ENCODE peak calls at places on chromosomes 12 and 14, in four cellular contexts. W, U, L and G are unnamed samples.

GRCh38 chr14:58752782-58753181 is 115.0 kb downstream of the DACT1 start:
- DNase-seq in W (peak), U (peak), L (no peak), G (no peak)

GRCh38 chr12:105321125-105321524 is 9.4 kb upstream of the C12orf75 start:
- DNase-seq in W (no peak), U (no peak), L (no peak), G (no peak)

GRCh38 chr12:67386869-67387570 is 117.9 kb downstream of the CAND1 start:
- DNase-seq in W (no peak), U (no peak), L (no peak), G (no peak)

GRCh38 chr14:62081012-62081612 is 318.9 kb downstream of the SNAPC1 start:
- DNase-seq in W (no peak), U (no peak), L (peak), G (no peak)

GRCh38 chr14:32047791-32048190 is 29.3 kb upstream of the ARHGAP5 start:
- DNase-seq in W (no peak), U (no peak), L (no peak), G (peak)

GRCh38 chr14:44606576-44606975 is 99.5 kb upstream of the FSCB start:
- DNase-seq in W (no peak), U (no peak), L (no peak), G (no peak)

GRCh38 chr14:96407980-96408570 is 16.1 kb downstream of the AK7 start:
- DNase-seq in W (no peak), U (no peak), L (no peak), G (no peak)

GRCh38 chr14:68789798-68790655 is 2.8 kb downstream of the ZFP36L1 start:
- DNase-seq in W (peak), U (peak), L (no peak), G (no peak)

GRCh38 chr12:51392556-51393237 is 1.5 kb upstream of the GALNT6 start:
- DNase-seq in W (no peak), U (no peak), L (peak), G (no peak)

GRCh38 chr12:56206373-56207166 is 15.2 kb downstream of the RNF41 start:
- DNase-seq in W (no peak), U (peak), L (peak), G (peak)

GRCh38 chr12:50052544-50052943 is 4.9 kb upstream of the ASIC1 start:
- DNase-seq in W (no peak), U (no peak), L (no peak), G (no peak)

GRCh38 chr14:86296173-86296572 is 766.2 kb downstream of the FLRT2 start:
- DNase-seq in W (no peak), U (no peak), L (no peak), G (peak)

GRCh38 chr14:69044965-69045555 is 66.0 kb upstream of the ACTN1 start:
- DNase-seq in W (no peak), U (no peak), L (no peak), G (peak)

GRCh38 chr14:98182385-98183055 is 1089.5 kb downstream of the BCL11B start:
- DNase-seq in W (no peak), U (no peak), L (no peak), G (peak)

GRCh38 chr14:85531594-85532391 is 1.8 kb downstream of the FLRT2 start:
- DNase-seq in W (peak), U (peak), L (no peak), G (no peak)

GRCh38 chr14:52111583-52111982 is 42.7 kb upstream of the NID2 start:
- DNase-seq in W (no peak), U (peak), L (no peak), G (no peak)

GRCh38 chr12:46556820-46557524 is 184.4 kb upstream of the SLC38A2 start:
- DNase-seq in W (no peak), U (peak), L (no peak), G (no peak)

GRCh38 chr12:54415223-54415929 is 3.7 kb downstream of the ITGA5 start:
- DNase-seq in W (no peak), U (no peak), L (no peak), G (no peak)

GRCh38 chr14:54395716-54396115 is 1.1 kb upstream of the CDKN3 start:
- DNase-seq in W (no peak), U (no peak), L (no peak), G (no peak)

GRCh38 chr14:51396222-51396815 is 156.3 kb downstream of the TMX1 start:
- DNase-seq in W (no peak), U (peak), L (no peak), G (peak)

GRCh38 chr12:127767631-127768030 is 499.3 kb upstream of the TMEM132C start:
- DNase-seq in W (no peak), U (no peak), L (no peak), G (no peak)

GRCh38 chr12:55698241-55698955 is 9.3 kb downstream of the ITGA7 start:
- DNase-seq in W (peak), U (no peak), L (no peak), G (no peak)

GRCh38 chr14:50974118-50974517 is 29.8 kb upstream of the PYGL start:
- DNase-seq in W (no peak), U (no peak), L (no peak), G (no peak)

GRCh38 chr12:73656375-73656774 is 881.3 kb upstream of the ATXN7L3B start:
- DNase-seq in W (no peak), U (no peak), L (no peak), G (no peak)

GRCh38 chr12:130281157-130281799 is 56.4 kb upstream of the PIWIL1 start:
- DNase-seq in W (no peak), U (peak), L (peak), G (no peak)

GRCh38 chr12:13980548-13981295 is 680 bp downstream of the GRIN2B start:
- DNase-seq in W (no peak), U (peak), L (no peak), G (no peak)

GRCh38 chr12:92432724-92433281 is 270.0 kb upstream of the PLEKHG7 start:
- DNase-seq in W (no peak), U (no peak), L (peak), G (no peak)

GRCh38 chr12:69828897-69829296 is 3.9 kb downstream of the MYRFL start:
- DNase-seq in W (no peak), U (no peak), L (no peak), G (no peak)

GRCh38 chr12:103583008-103583407 is 4.1 kb upstream of the STAB2 start:
- DNase-seq in W (no peak), U (no peak), L (no peak), G (no peak)

GRCh38 chr14:73829526-73830431 is 21.9 kb upstream of the PTGR2 start:
- DNase-seq in W (no peak), U (peak), L (peak), G (peak)

GRCh38 chr12:47881041-47881440 is 23.8 kb downstream of the VDR start:
- DNase-seq in W (no peak), U (no peak), L (no peak), G (no peak)

GRCh38 chr14:102279688-102280348 is 25.1 kb downstream of the MOK start:
- DNase-seq in W (no peak), U (peak), L (no peak), G (peak)

GRCh38 chr12:43957732-43958131 is 121.9 kb downstream of the TMEM117 start:
- DNase-seq in W (no peak), U (peak), L (peak), G (peak)

GRCh38 chr14:105865266-105865903 is 339.0 kb downstream of the TMEM121 start:
- DNase-seq in W (no peak), U (no peak), L (no peak), G (no peak)

GRCh38 chr14:105864116-105864515 is 337.7 kb downstream of the TMEM121 start:
- DNase-seq in W (no peak), U (no peak), L (peak), G (no peak)

GRCh38 chr14:105865904-105866840 is 339.8 kb downstream of the TMEM121 start:
- DNase-seq in W (peak), U (no peak), L (no peak), G (no peak)

GRCh38 chr14:105863296-105864108 is 337.1 kb downstream of the TMEM121 start:
- DNase-seq in W (peak), U (no peak), L (peak), G (no peak)

GRCh38 chr14:105864651-105865265 is 338.4 kb downstream of the TMEM121 start:
- DNase-seq in W (no peak), U (no peak), L (no peak), G (no peak)
- H3K4me3 ChIP-seq in W (no peak), U (no peak), L (peak), G (no peak)

GRCh38 chr12:108055135-108055534 is 74.0 kb upstream of the WSCD2 start:
- DNase-seq in W (no peak), U (no peak), L (no peak), G (no peak)

GRCh38 chr12:108063192-108063591 is 65.9 kb upstream of the WSCD2 start:
- DNase-seq in W (no peak), U (peak), L (peak), G (no peak)

GRCh38 chr12:108065061-108065460 is 64.0 kb upstream of the WSCD2 start:
- DNase-seq in W (no peak), U (no peak), L (no peak), G (no peak)

GRCh38 chr12:108060910-108061309 is 68.2 kb upstream of the WSCD2 start:
- DNase-seq in W (no peak), U (no peak), L (peak), G (no peak)

DNA sequence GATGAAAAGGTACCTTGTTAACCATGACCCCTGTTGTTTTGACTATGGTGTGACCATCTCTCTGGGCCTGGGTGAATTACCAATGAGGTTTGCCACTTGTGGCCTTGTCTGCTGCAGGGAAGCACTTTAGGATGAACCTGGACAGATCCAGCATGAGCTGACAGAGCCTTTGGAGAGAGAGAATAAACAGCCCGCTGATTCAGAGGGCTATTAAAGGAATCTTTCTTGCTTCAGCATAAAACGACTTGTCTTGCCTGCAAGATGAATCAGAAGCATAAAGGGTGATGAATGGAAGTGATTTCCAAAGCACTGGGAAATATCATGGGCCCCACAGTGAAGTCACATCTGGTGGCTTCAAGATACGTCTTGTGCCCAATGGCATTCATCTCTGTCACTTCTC is 69.0 kb upstream of the WSCD2 start:
- DNase-seq in W (no peak), U (no peak), L (no peak), G (no peak)
- TF ChIP-seq CTCF in W (no peak), U (no peak), L (no peak), G (no peak)

DNA sequence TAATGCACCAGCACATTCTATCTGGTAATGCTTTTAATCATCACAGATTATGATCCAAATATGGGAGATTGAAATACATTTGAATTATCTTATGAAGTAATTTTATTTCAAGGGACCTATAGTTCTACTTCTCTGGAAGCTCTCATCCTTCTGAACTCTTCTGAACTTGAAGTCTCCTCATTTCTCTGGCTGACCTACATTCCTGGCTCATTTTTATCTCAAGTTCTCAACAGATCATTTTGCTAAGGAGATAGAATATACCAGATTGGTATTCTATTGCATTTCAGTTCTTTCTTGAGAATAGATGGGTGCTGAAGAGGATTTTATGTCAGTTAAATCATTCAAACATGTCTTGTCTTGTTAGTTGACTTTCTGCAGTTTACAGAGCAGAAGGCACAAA is 7.9 kb downstream of the HMGA2 start:
- DNase-seq in W (no peak), U (no peak), L (no peak), G (no peak)
- H3K4me3 ChIP-seq in W (no peak), U (no peak), L (no peak), G (no peak)

DNA sequence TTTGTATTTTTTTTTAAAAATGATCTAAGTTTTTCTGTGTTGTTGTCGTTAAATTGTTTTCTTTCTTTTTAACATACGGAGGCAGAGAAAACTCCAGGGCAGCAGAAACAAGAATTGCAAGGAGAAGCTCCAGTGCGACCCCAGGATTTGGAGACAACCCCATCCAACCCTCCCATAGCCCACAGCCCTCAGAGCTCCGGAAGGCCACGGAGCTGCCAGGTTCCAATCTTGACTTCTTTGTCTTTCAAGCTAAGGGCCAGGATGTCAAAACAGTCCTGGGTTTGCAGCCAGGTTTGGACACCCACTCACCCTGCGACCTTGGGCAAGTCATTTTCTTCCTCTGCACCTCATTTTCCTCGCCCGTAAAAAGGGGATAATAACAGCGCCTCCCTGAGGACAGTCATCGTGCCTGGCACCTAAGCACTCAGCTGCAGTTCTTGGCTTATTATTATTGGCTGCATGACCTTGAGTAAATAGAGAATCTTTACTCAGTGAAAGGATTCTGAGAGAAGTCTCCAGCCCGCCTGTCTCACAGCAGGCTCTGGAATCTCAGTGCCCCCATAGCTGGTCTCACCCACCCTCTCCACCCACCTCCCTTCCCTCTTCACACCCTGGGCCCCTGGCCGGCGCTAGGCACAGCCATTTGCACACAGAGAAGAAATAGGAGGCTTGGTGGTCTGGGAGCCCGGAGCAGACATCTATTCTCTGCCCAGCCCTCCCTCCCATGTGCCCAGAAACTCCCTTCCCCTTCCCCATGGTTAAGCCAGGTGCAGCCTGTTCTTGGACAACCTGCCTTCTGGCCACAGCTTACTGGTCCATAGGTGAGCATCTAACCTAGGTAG is 79.4 kb upstream of the BCL11B start:
- DNase-seq in W (peak), U (peak), L (no peak), G (no peak)
- TF ChIP-seq CTCF in W (no peak), U (no peak), L (no peak), G (no peak)

DNA sequence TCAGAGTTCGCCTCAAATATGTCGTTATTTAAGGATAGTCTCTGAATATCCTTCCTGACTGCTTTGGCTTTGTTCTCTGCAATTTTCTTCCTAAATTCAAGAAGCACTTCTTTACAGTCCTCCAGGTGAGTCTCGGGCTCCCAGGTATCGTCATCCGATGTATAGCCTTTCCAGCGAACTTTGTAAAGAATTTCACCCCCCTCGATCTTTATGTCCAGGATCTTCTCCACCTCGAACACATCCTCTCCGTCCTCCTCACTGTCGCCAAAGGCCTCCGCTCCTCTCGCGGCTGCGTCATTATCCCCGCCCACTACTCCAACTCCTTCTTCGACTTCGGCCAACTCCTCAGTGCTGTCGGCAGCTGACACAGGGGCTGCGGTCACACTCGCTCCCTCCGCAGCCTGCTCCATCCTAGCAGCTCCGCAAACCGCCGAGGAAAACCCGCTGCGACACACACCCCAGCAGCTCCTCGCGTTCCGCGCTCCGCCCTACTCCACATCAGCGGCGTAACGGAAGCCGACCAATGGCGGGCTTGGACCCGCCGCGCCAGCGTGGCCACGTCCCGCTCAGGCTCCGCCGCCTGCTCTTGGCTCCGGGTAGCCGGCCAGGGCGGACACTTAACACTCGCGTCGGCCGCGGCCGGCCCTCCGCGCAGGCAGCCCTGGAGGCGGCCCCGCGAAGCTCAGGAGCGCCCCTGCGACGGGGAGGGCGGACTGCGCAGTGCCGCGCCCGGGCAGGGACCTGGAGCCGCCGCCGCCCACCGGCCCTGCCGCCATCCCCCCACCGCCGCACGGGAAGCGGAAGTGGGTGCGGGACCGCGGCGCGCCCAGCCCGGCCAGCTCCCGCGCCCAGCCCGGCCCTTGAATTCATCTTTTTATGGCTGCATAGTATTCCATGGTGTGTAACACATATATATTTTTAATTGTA is 4.1 kb downstream of the CD163L1 start:
- DNase-seq in W (peak), U (peak), L (no peak), G (peak)
- H3K4me3 ChIP-seq in W (peak), U (peak), L (no peak), G (peak)

GRCh38 chr14:100902792-100903191 is 730 bp downstream of the RTL1 start:
- DNase-seq in W (no peak), U (no peak), L (no peak), G (no peak)
- TF ChIP-seq CTCF in W (no peak), U (no peak), L (no peak), G (no peak)

GRCh38 chr12:119153477-119154434 is 25.0 kb upstream of the HSPB8 start:
- DNase-seq in W (peak), U (peak), L (peak), G (no peak)

GRCh38 chr12:119158004-119158776 is 20.5 kb upstream of the HSPB8 start:
- DNase-seq in W (no peak), U (no peak), L (no peak), G (no peak)

GRCh38 chr12:119154435-119154818 is 24.3 kb upstream of the HSPB8 start:
- DNase-seq in W (no peak), U (peak), L (peak), G (no peak)

GRCh38 chr12:119157528-119157927 is 21.2 kb upstream of the HSPB8 start:
- DNase-seq in W (peak), U (no peak), L (no peak), G (no peak)

DNA sequence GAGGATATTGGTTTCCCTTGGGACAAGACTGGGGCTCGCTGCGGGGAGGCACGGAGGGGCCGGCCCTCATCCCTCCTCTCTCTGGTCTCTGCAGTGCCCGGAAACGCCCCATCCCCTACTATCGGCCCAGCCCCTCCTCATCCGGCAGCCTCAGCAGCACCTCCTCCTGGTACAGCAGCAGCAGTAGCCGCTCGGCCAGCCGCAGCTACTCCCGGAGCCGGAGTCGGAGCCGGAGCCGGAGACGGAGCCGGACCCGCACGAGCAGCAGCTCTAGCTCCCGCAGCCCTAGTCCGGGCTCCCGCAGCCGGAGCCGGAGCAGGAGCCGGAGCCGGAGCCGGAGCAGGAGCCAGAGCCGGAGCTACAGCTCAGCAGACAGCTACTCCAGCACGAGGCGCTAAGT is 22.3 kb upstream of the HSPB8 start:
- DNase-seq in W (no peak), U (peak), L (no peak), G (no peak)
- H3K4me3 ChIP-seq in W (no peak), U (no peak), L (no peak), G (no peak)

GRCh38 chr12:70964867-70965469 is 44.4 kb upstream of the PTPRR start:
- DNase-seq in W (no peak), U (no peak), L (no peak), G (no peak)
- TF ChIP-seq CTCF in W (no peak), U (no peak), L (no peak), G (no peak)